ENCODE peak calls at places on chromosomes 13 and 19, in eight cellular contexts. One of them, this sample, is unnamed.

GRCh38 chr13:27177852-27178251 is 6.2 kb upstream of the USP12 start:
- DNase-seq in testis: no peak
- DNase-seq in body of pancreas: no peak
- DNase-seq in keratinocyte: no peak
- DNase-seq in AG04450: no peak
- DNase-seq in H9: peak; percentile 81
- DNase-seq in mammary epithelial cell: no peak
- DNase-seq in stomach: no peak
- DNase-seq in this sample: peak; percentile 40

GRCh38 chr19:567296-567900 is 5.0 kb upstream of the BSG start:
- DNase-seq in testis: no peak
- DNase-seq in body of pancreas: no peak
- DNase-seq in keratinocyte: no peak
- DNase-seq in AG04450: no peak
- DNase-seq in H9: no peak
- DNase-seq in mammary epithelial cell: no peak
- DNase-seq in stomach: no peak
- DNase-seq in this sample: no peak

GRCh38 chr19:49643466-49643865 is 1.5 kb downstream of the SCAF1 start:
- DNase-seq in testis: no peak
- DNase-seq in body of pancreas: no peak
- DNase-seq in keratinocyte: no peak
- DNase-seq in AG04450: no peak
- DNase-seq in H9: no peak
- DNase-seq in mammary epithelial cell: no peak
- DNase-seq in stomach: no peak
- DNase-seq in this sample: no peak

GRCh38 chr19:48745208-48745995 is 1.3 kb downstream of the IZUMO1 start:
- DNase-seq in testis: peak; percentile 91
- DNase-seq in body of pancreas: peak; percentile 78
- DNase-seq in keratinocyte: no peak
- DNase-seq in AG04450: no peak
- DNase-seq in H9: peak; percentile 70
- DNase-seq in mammary epithelial cell: peak; percentile 31
- DNase-seq in stomach: peak; percentile 63
- DNase-seq in this sample: peak; percentile 53

GRCh38 chr13:51624207-51624606 is 39.9 kb downstream of the WDFY2 start:
- DNase-seq in testis: no peak
- DNase-seq in body of pancreas: no peak
- DNase-seq in keratinocyte: no peak
- DNase-seq in AG04450: no peak
- DNase-seq in H9: no peak
- DNase-seq in mammary epithelial cell: no peak
- DNase-seq in stomach: no peak
- DNase-seq in this sample: no peak

GRCh38 chr19:4199699-4200293 is 17.3 kb downstream of the ANKRD24 start:
- DNase-seq in testis: no peak
- DNase-seq in body of pancreas: no peak
- DNase-seq in keratinocyte: no peak
- DNase-seq in AG04450: no peak
- DNase-seq in H9: peak; percentile 80
- DNase-seq in mammary epithelial cell: no peak
- DNase-seq in stomach: no peak
- DNase-seq in this sample: no peak

GRCh38 chr13:112657850-112658445 is 31.9 kb upstream of the ATP11A start:
- DNase-seq in testis: no peak
- DNase-seq in body of pancreas: peak; percentile 49
- DNase-seq in keratinocyte: peak; percentile 49
- DNase-seq in AG04450: peak; percentile 33
- DNase-seq in H9: peak; percentile 33
- DNase-seq in mammary epithelial cell: peak; percentile 81
- DNase-seq in stomach: no peak
- DNase-seq in this sample: no peak

GRCh38 chr13:40031031-40031430 is 375.6 kb downstream of the COG6 start:
- DNase-seq in testis: no peak
- DNase-seq in body of pancreas: no peak
- DNase-seq in keratinocyte: no peak
- DNase-seq in AG04450: peak; percentile 2
- DNase-seq in H9: no peak
- DNase-seq in mammary epithelial cell: peak; percentile 35
- DNase-seq in stomach: no peak
- DNase-seq in this sample: no peak

GRCh38 chr13:82717249-82717648 is 1165.0 kb downstream of the SLITRK1 start:
- DNase-seq in testis: no peak
- DNase-seq in body of pancreas: no peak
- DNase-seq in keratinocyte: peak; percentile 17
- DNase-seq in AG04450: no peak
- DNase-seq in H9: no peak
- DNase-seq in mammary epithelial cell: peak; percentile 90
- DNase-seq in stomach: no peak
- DNase-seq in this sample: no peak

GRCh38 chr19:44745386-44745831 is 3.1 kb upstream of the BCL3 start:
- DNase-seq in testis: peak; percentile 82
- DNase-seq in body of pancreas: peak; percentile 38
- DNase-seq in keratinocyte: no peak
- DNase-seq in AG04450: no peak
- DNase-seq in H9: peak; percentile 62
- DNase-seq in mammary epithelial cell: peak; percentile 43
- DNase-seq in stomach: peak; percentile 57
- DNase-seq in this sample: no peak
- H3K27me3 ChIP-seq in testis: no peaks in the 10 kb centered on the region
- H3K27me3 ChIP-seq in body of pancreas: no peaks in the 10 kb centered on the region
- H3K27me3 ChIP-seq in keratinocyte: no peaks in the 10 kb centered on the region
- H3K27me3 ChIP-seq in AG04450: no peaks in the 10 kb centered on the region
- H3K27me3 ChIP-seq in H9: peaks cover 32% of the 10 kb centered on the region
- H3K27me3 ChIP-seq in mammary epithelial cell: no peaks in the 10 kb centered on the region
- H3K27me3 ChIP-seq in stomach: no peaks in the 10 kb centered on the region
- H3K27me3 ChIP-seq in this sample: no peaks in the 10 kb centered on the region

GRCh38 chr19:6648141-6648715 is 21.7 kb downstream of the TNFSF14 start:
- DNase-seq in testis: no peak
- DNase-seq in body of pancreas: no peak
- DNase-seq in keratinocyte: no peak
- DNase-seq in AG04450: no peak
- DNase-seq in H9: no peak
- DNase-seq in mammary epithelial cell: no peak
- DNase-seq in stomach: no peak
- DNase-seq in this sample: no peak

GRCh38 chr19:6652214-6653094 is 17.5 kb downstream of the TNFSF14 start:
- DNase-seq in testis: no peak
- DNase-seq in body of pancreas: no peak
- DNase-seq in keratinocyte: no peak
- DNase-seq in AG04450: no peak
- DNase-seq in H9: no peak
- DNase-seq in mammary epithelial cell: no peak
- DNase-seq in stomach: no peak
- DNase-seq in this sample: no peak

GRCh38 chr19:6654347-6655310 is 15.3 kb downstream of the TNFSF14 start:
- DNase-seq in testis: no peak
- DNase-seq in body of pancreas: no peak
- DNase-seq in keratinocyte: no peak
- DNase-seq in AG04450: no peak
- DNase-seq in H9: no peak
- DNase-seq in mammary epithelial cell: no peak
- DNase-seq in stomach: no peak
- DNase-seq in this sample: no peak

GRCh38 chr19:6644796-6645195 is 25.2 kb downstream of the TNFSF14 start:
- DNase-seq in testis: no peak
- DNase-seq in body of pancreas: no peak
- DNase-seq in keratinocyte: no peak
- DNase-seq in AG04450: no peak
- DNase-seq in H9: no peak
- DNase-seq in mammary epithelial cell: no peak
- DNase-seq in stomach: no peak
- DNase-seq in this sample: no peak

GRCh38 chr19:6649189-6649588 is 20.8 kb downstream of the TNFSF14 start:
- DNase-seq in testis: no peak
- DNase-seq in body of pancreas: no peak
- DNase-seq in keratinocyte: no peak
- DNase-seq in AG04450: no peak
- DNase-seq in H9: no peak
- DNase-seq in mammary epithelial cell: no peak
- DNase-seq in stomach: no peak
- DNase-seq in this sample: no peak
- TF ChIP-seq CTCF in testis: no peak
- TF ChIP-seq CTCF in body of pancreas: no peak
- TF ChIP-seq CTCF in keratinocyte: no peak
- TF ChIP-seq CTCF in AG04450: no peak
- TF ChIP-seq CTCF in H9: no peak
- TF ChIP-seq CTCF in mammary epithelial cell: no peak
- TF ChIP-seq CTCF in stomach: no peak
- TF ChIP-seq CTCF in this sample: no peak

GRCh38 chr19:50708179-50708879 is 11.3 kb downstream of the SHANK1 start:
- DNase-seq in testis: no peak
- DNase-seq in body of pancreas: no peak
- DNase-seq in keratinocyte: no peak
- DNase-seq in AG04450: no peak
- DNase-seq in H9: no peak
- DNase-seq in mammary epithelial cell: no peak
- DNase-seq in stomach: no peak
- DNase-seq in this sample: no peak
- H3K27me3 ChIP-seq in testis: no peaks in the 10 kb centered on the region
- H3K27me3 ChIP-seq in body of pancreas: no peaks in the 10 kb centered on the region
- H3K27me3 ChIP-seq in keratinocyte: peaks cover 13% of the 10 kb centered on the region
- H3K27me3 ChIP-seq in AG04450: no peaks in the 10 kb centered on the region
- H3K27me3 ChIP-seq in H9: no peaks in the 10 kb centered on the region
- H3K27me3 ChIP-seq in mammary epithelial cell: peaks cover 1% of the 10 kb centered on the region
- H3K27me3 ChIP-seq in stomach: peaks cover 84% of the 10 kb centered on the region
- H3K27me3 ChIP-seq in this sample: peaks cover 14% of the 10 kb centered on the region

GRCh38 chr13:96636310-96636709 is 358.0 kb downstream of the OXGR1 start:
- DNase-seq in testis: no peak
- DNase-seq in body of pancreas: peak; percentile 35
- DNase-seq in keratinocyte: no peak
- DNase-seq in AG04450: no peak
- DNase-seq in H9: no peak
- DNase-seq in mammary epithelial cell: no peak
- DNase-seq in stomach: no peak
- DNase-seq in this sample: no peak
- TF ChIP-seq CTCF in testis: no peak
- TF ChIP-seq CTCF in body of pancreas: no peak
- TF ChIP-seq CTCF in keratinocyte: no peak
- TF ChIP-seq CTCF in AG04450: no peak
- TF ChIP-seq CTCF in H9: no peak
- TF ChIP-seq CTCF in mammary epithelial cell: no peak
- TF ChIP-seq CTCF in stomach: no peak
- TF ChIP-seq CTCF in this sample: no peak

DNA sequence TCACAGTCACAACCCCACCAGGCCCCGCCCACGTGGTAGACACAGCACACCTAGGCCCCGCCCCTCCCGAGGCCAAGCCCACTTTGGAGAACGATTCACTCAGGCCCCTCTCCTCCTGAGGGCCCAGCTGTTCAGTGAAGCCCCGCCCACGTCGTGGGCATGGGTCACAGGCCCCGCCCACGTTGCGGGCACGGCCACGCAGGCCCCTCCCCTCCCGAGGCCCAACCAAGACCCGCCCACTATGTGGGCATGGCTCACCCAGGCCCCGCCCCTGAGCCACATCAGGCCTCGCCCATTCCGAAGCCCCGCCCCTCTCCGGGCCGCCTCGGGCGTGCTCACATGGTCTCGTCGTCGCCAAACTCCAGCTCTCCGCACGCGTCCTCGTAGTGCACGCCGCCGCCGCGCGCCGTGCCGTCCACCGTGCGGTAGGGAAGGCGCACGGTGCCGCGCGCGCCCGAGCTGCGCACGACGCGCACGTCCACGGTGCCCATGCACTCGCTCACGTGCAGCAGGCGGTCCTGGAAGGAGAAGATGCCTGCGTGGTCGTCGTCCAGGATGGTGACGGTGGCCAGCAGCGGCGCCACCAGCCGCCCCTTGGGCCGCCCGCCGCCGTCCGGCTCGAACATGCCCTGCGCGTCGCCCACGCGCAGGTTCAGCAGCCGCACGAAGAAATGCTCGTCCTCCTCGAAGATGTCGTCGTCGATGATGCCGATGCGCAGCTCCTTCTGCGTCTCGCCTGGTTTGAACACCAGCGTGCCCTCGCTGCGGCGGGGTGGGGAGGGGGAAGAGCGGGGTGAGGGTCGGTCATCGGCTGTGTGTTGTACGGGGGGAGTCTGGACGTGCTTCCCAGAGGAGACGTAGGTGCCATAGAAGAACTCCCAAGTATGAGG is 24.0 kb downstream of the SLC8A2 start:
- DNase-seq in testis: peak; percentile 86
- DNase-seq in body of pancreas: peak; percentile 34
- DNase-seq in keratinocyte: no peak
- DNase-seq in AG04450: no peak
- DNase-seq in H9: peak; percentile 99
- DNase-seq in mammary epithelial cell: peak; percentile 49
- DNase-seq in stomach: peak; percentile 28
- DNase-seq in this sample: peak; percentile 39
- H3K27me3 ChIP-seq in testis: no peaks in the 10 kb centered on the region
- H3K27me3 ChIP-seq in body of pancreas: no peaks in the 10 kb centered on the region
- H3K27me3 ChIP-seq in keratinocyte: peaks cover 66% of the 10 kb centered on the region
- H3K27me3 ChIP-seq in AG04450: peaks cover 60% of the 10 kb centered on the region
- H3K27me3 ChIP-seq in H9: no peaks in the 10 kb centered on the region
- H3K27me3 ChIP-seq in mammary epithelial cell: peaks cover 27% of the 10 kb centered on the region
- H3K27me3 ChIP-seq in stomach: peaks cover 91% of the 10 kb centered on the region
- H3K27me3 ChIP-seq in this sample: no peaks in the 10 kb centered on the region

This sample was measured in WERI-Rb-1.